ENCODE peak calls at places on chromosomes 1 and 21, in eight cellular contexts. O, A, K, C, J, P, I and B are unnamed samples.

GRCh38 chr1:62720946-62721554 is 32.9 kb upstream of the DOCK7 start:
- DNase-seq in C (peak), I (no peak), O (no peak), P (no peak), J (no peak), A (no peak), K (no peak), B (no peak)

GRCh38 chr1:189851806-189852367 is 625.8 kb downstream of the BRINP3 start:
- DNase-seq in J (no peak), C (peak), I (no peak), O (no peak), A (no peak), K (no peak), P (no peak), B (no peak)

GRCh38 chr1:80349218-80349617 is 1342.7 kb upstream of the ADGRL4 start:
- DNase-seq in K (no peak), C (no peak), A (no peak), O (no peak), I (no peak), J (no peak), P (no peak), B (no peak)

GRCh38 chr1:198267921-198268320 is 111.1 kb downstream of the NEK7 start:
- DNase-seq in P (no peak), J (peak), O (no peak), A (no peak), K (no peak), C (no peak), I (no peak), B (no peak)

GRCh38 chr21:41681336-41681801 is 85.5 kb downstream of the RIPK4 start:
- DNase-seq in A (no peak), P (no peak), K (no peak), O (peak), C (no peak), I (no peak), J (peak), B (no peak)

GRCh38 chr1:39895096-39895495 is 6.6 kb downstream of the MYCL start:
- DNase-seq in J (no peak), K (no peak), C (no peak), I (no peak), P (no peak), O (no peak), A (no peak), B (no peak)

GRCh38 chr1:9249534-9250335 is 15.2 kb downstream of the H6PD start:
- DNase-seq in J (peak), A (no peak), K (no peak), O (no peak), I (peak), P (no peak), C (peak), B (peak)

GRCh38 chr1:2474933-2475371 is 1.1 kb upstream of the PLCH2 start:
- DNase-seq in I (peak), K (no peak), J (no peak), A (no peak), C (no peak), P (no peak), O (no peak), B (no peak)

GRCh38 chr1:156646738-156647211 is 4.9 kb downstream of the BCAN start:
- DNase-seq in K (no peak), P (no peak), C (no peak), A (no peak), J (no peak), O (no peak), I (no peak), B (no peak)

GRCh38 chr21:30831194-30831765 is 1.7 kb upstream of the KRTAP7-1 start:
- DNase-seq in I (peak), K (no peak), J (peak), P (no peak), O (no peak), C (peak), A (peak), B (no peak)

GRCh38 chr1:41769068-41769467 is 149.7 kb downstream of the HIVEP3 start:
- DNase-seq in O (no peak), P (no peak), K (no peak), A (no peak), J (no peak), C (peak), I (no peak), B (no peak)

GRCh38 chr1:32508751-32509140 is 30.5 kb upstream of the ZBTB8A start:
- DNase-seq in I (no peak), K (no peak), C (peak), J (no peak), O (no peak), A (no peak), P (no peak), B (no peak)

GRCh38 chr1:170698711-170699275 is 34.9 kb downstream of the PRRX1 start:
- DNase-seq in O (no peak), A (no peak), K (peak), I (no peak), C (no peak), P (no peak), J (no peak), B (no peak)

GRCh38 chr21:40924641-40925040 is 77.7 kb upstream of the DSCAM start:
- DNase-seq in K (no peak), A (no peak), J (no peak), I (no peak), O (no peak), C (no peak), P (no peak), B (no peak)

GRCh38 chr1:107678993-107679392 is 286.0 kb downstream of the VAV3 start:
- DNase-seq in K (no peak), O (no peak), A (no peak), C (no peak), P (no peak), J (no peak), I (no peak), B (no peak)

GRCh38 chr1:160366731-160367515 is at the start of gene NHLH1:
- DNase-seq in P (no peak), K (no peak), J (no peak), O (no peak), I (peak), A (no peak), C (no peak), B (no peak)

GRCh38 chr1:44847786-44848185 is 4.7 kb upstream of the PTCH2 start:
- DNase-seq in K (no peak), I (no peak), P (no peak), A (no peak), J (no peak), O (no peak), C (no peak), B (no peak)

GRCh38 chr1:243974451-243975292 is 76.4 kb upstream of the ZBTB18 start:
- DNase-seq in J (peak), O (no peak), A (no peak), K (no peak), P (no peak), C (no peak), I (no peak), B (no peak)

GRCh38 chr1:9797049-9797448 is 26.7 kb downstream of the CLSTN1 start:
- DNase-seq in I (peak), P (no peak), O (no peak), K (no peak), J (no peak), A (no peak), C (no peak), B (no peak)

GRCh38 chr21:39915881-39916280 is 48.6 kb downstream of the PCP4 start:
- DNase-seq in I (no peak), P (no peak), K (no peak), C (no peak), J (no peak), O (no peak), A (no peak), B (no peak)

GRCh38 chr1:152227310-152227928 is 3.4 kb upstream of the HRNR start:
- DNase-seq in O (no peak), A (no peak), P (no peak), J (peak), K (no peak), C (peak), I (no peak), B (no peak)

GRCh38 chr1:25562101-25562927 is 18.9 kb downstream of the LDLRAP1 start:
- DNase-seq in J (no peak), O (peak), K (peak), I (no peak), C (no peak), A (peak), P (no peak), B (no peak)

GRCh38 chr1:59685666-59686065 is 129.1 kb upstream of the HOOK1 start:
- DNase-seq in A (no peak), I (no peak), P (no peak), K (peak), J (no peak), O (no peak), C (no peak), B (no peak)

GRCh38 chr1:193747579-193747978 is 561.2 kb upstream of the B3GALT2 start:
- DNase-seq in I (no peak), O (no peak), K (no peak), P (no peak), A (no peak), J (peak), C (no peak), B (no peak)

GRCh38 chr1:175536921-175537320 is 206.5 kb downstream of the TNR start:
- DNase-seq in I (no peak), J (no peak), P (no peak), A (no peak), O (no peak), C (peak), K (no peak), B (no peak)

GRCh38 chr1:116881879-116882520 is 27.7 kb upstream of the PTGFRN start:
- DNase-seq in J (peak), P (peak), O (no peak), K (no peak), A (no peak), I (peak), C (peak), B (peak)

GRCh38 chr1:176643536-176643935 is 180.6 kb downstream of the PAPPA2 start:
- DNase-seq in A (no peak), O (no peak), P (peak), K (no peak), C (no peak), I (no peak), J (peak), B (no peak)

GRCh38 chr1:5273280-5274003 is 619.0 kb downstream of the AJAP1 start:
- DNase-seq in P (no peak), A (no peak), O (no peak), I (no peak), K (no peak), J (no peak), C (no peak), B (no peak)

GRCh38 chr1:27755865-27756264 is 17.2 kb upstream of the STX12 start:
- DNase-seq in J (no peak), A (no peak), I (no peak), C (no peak), O (no peak), P (no peak), K (no peak), B (no peak)

GRCh38 chr1:150272379-150272840 is at the start of gene C1orf54:
- DNase-seq in I (no peak), C (peak), O (peak), P (no peak), J (no peak), K (no peak), A (no peak), B (no peak)

GRCh38 chr1:202189919-202190715 is 3.5 kb upstream of the LGR6 start:
- DNase-seq in C (peak), J (peak), A (no peak), O (no peak), I (no peak), P (no peak), K (no peak), B (peak)

GRCh38 chr1:53051676-53052075 is 10.3 kb upstream of the PODN start:
- DNase-seq in A (no peak), J (no peak), K (peak), O (no peak), I (no peak), P (no peak), C (no peak), B (no peak)

GRCh38 chr1:8457771-8458409 is 140.0 kb downstream of the SLC45A1 start:
- DNase-seq in O (no peak), K (no peak), A (no peak), P (no peak), I (no peak), C (no peak), J (no peak), B (no peak)

GRCh38 chr1:191279266-191279800 is 801.7 kb upstream of the BRINP3 start:
- DNase-seq in I (no peak), C (no peak), P (no peak), A (no peak), J (peak), O (no peak), K (no peak), B (no peak)

GRCh38 chr1:8113257-8114220 is 87.4 kb upstream of the ERRFI1 start:
- DNase-seq in J (no peak), A (no peak), I (no peak), C (peak), K (no peak), O (no peak), P (no peak), B (no peak)